ENCODE peak calls at places on chromosome 2, in six cellular contexts. D is A549, Q is tibial nerve, I is SK-N-SH, C is K562, L is transverse colon. X is an unnamed sample. For H3K9me3, the result is how much of the 10 kb centered on the place peaks cover.

GRCh38 chr2:170822292-170822884 is 5.7 kb downstream of the GAD1 start:
- DNase-seq in Q (no peak), L (no peak), C (no peak), D (no peak), I (peak), X (no peak)

GRCh38 chr2:135916232-135916631 is 40.0 kb upstream of the MCM6 start:
- DNase-seq in D (peak), L (no peak), I (peak), Q (no peak), C (no peak), X (no peak)

GRCh38 chr2:225270861-225271260 is 128.6 kb upstream of the NYAP2 start:
- DNase-seq in Q (no peak), C (peak), L (no peak), D (peak), I (peak), X (no peak)

GRCh38 chr2:232276739-232277313 is 101.7 kb upstream of the ALPP start:
- DNase-seq in D (no peak), L (no peak), C (no peak), Q (no peak), I (no peak), X (no peak)

GRCh38 chr2:102801858-102802699 is 40.2 kb downstream of the TMEM182 start:
- DNase-seq in D (no peak), I (no peak), Q (no peak), L (no peak), C (no peak), X (no peak)

GRCh38 chr2:131105950-131106801 is 1.0 kb downstream of the PLEKHB2 start:
- DNase-seq in D (peak), L (peak), I (peak), C (peak), Q (no peak), X (peak)

GRCh38 chr2:207479198-207479785 is 50.5 kb upstream of the CREB1 start:
- DNase-seq in D (no peak), I (no peak), L (no peak), C (no peak), Q (no peak), X (no peak)

GRCh38 chr2:237858294-237859081 is 935 bp upstream of the RAMP1 start:
- DNase-seq in C (peak), D (peak), Q (peak), L (peak), I (peak), X (no peak)

GRCh38 chr2:157874997-157875719 is 972 bp downstream of the ACVR1 start:
- DNase-seq in C (peak), Q (no peak), D (no peak), L (peak), I (peak), X (peak)

GRCh38 chr2:215841175-215841816 is 172.1 kb downstream of the MREG start:
- DNase-seq in C (no peak), D (no peak), Q (peak), L (peak), I (no peak), X (no peak)

GRCh38 chr2:183371545-183371944 is 247.3 kb downstream of the NUP35 start:
- DNase-seq in Q (no peak), I (no peak), D (no peak), C (no peak), L (no peak), X (no peak)

GRCh38 chr2:172232638-172233253 is 130.0 kb upstream of the DLX2 start:
- DNase-seq in L (no peak), I (no peak), D (no peak), Q (no peak), C (no peak), X (no peak)

GRCh38 chr2:8197101-8197500 is 484.8 kb upstream of the ID2 start:
- DNase-seq in C (no peak), Q (no peak), I (no peak), D (no peak), L (no peak), X (no peak)

GRCh38 chr2:68741805-68742306 is 7.2 kb downstream of the ARHGAP25 start:
- DNase-seq in I (no peak), D (no peak), L (no peak), C (no peak), Q (no peak), X (no peak)

GRCh38 chr2:133972786-133973185 is 281.1 kb upstream of the MGAT5 start:
- DNase-seq in L (no peak), C (no peak), D (no peak), Q (peak), I (no peak), X (no peak)

GRCh38 chr2:148130571-148130970 is 109.7 kb downstream of the MBD5 start:
- DNase-seq in Q (no peak), L (no peak), D (peak), I (no peak), C (no peak), X (no peak)

GRCh38 chr2:57371186-57371585 is 675.4 kb upstream of the VRK2 start:
- DNase-seq in Q (no peak), L (no peak), I (no peak), C (no peak), D (no peak), X (no peak)

GRCh38 chr2:119784876-119785275 is 25.2 kb downstream of the PTPN4 start:
- DNase-seq in I (no peak), L (no peak), C (no peak), D (no peak), Q (no peak), X (no peak)

GRCh38 chr2:119786312-119786711 is 26.6 kb downstream of the PTPN4 start:
- DNase-seq in I (no peak), L (no peak), C (no peak), D (no peak), Q (no peak), X (no peak)

GRCh38 chr2:119792907-119793312 is 33.2 kb downstream of the PTPN4 start:
- DNase-seq in C (no peak), I (no peak), D (no peak), L (no peak), Q (no peak), X (no peak)

GRCh38 chr2:119790466-119790865 is 30.7 kb downstream of the PTPN4 start:
- DNase-seq in L (no peak), Q (no peak), I (no peak), C (no peak), D (no peak), X (no peak)

GRCh38 chr2:119788751-119789150 is 29.0 kb downstream of the PTPN4 start:
- DNase-seq in D (no peak), L (no peak), C (no peak), I (no peak), Q (no peak), X (no peak)
- H3K9me3 ChIP-seq in D (under half), L (under half), C (under half), I (under half), Q (under half), X (under half)

GRCh38 chr2:23465982-23466381 is 81.0 kb downstream of the KLHL29 start:
- DNase-seq in Q (no peak), L (no peak), D (no peak), C (no peak), I (no peak), X (no peak)
- TF ChIP-seq EP300 in Q (peak), L (no peak), D (no peak), C (no peak), I (no peak), X (peak)

GRCh38 chr2:13585732-13586131 is 869.0 kb downstream of the TRIB2 start:
- DNase-seq in Q (no peak), D (no peak), C (no peak), I (no peak), L (no peak), X (no peak)

GRCh38 chr2:13584020-13584419 is 867.3 kb downstream of the TRIB2 start:
- DNase-seq in D (no peak), C (no peak), I (no peak), Q (no peak), L (no peak), X (no peak)

GRCh38 chr2:13583609-13584008 is 866.9 kb downstream of the TRIB2 start:
- DNase-seq in Q (no peak), I (no peak), C (no peak), L (no peak), D (no peak), X (no peak)

GRCh38 chr2:13578547-13578946 is 861.8 kb downstream of the TRIB2 start:
- DNase-seq in C (no peak), Q (no peak), I (no peak), D (no peak), L (no peak), X (no peak)

DNA sequence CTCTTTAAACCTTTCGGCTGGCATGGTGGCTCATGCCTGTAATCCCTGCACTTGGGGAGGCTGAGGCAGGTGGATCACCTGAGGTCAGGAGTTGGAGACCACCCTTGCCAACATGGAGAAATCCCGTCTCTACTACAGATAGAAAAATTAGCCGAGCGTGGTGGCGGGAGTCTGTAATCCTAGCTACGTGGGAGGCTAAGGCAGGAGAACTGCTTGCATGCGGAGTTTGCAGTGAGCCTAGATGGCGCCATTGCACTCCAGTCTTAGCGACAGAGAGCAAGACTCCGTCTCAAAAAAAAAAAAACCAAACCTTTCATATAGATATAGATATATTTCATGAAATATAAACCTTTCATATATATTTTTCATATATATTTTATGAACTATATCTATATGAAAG is 864.7 kb downstream of the TRIB2 start:
- DNase-seq in I (no peak), D (no peak), C (no peak), Q (no peak), L (no peak), X (no peak)
- H3K9me3 ChIP-seq in I (under half), D (under half), C (under half), Q (under half), L (under half), X (under half)

GRCh38 chr2:126722081-126722480 is 66.1 kb downstream of the GYPC start:
- DNase-seq in I (peak), D (no peak), C (no peak), L (no peak), Q (no peak), X (peak)

GRCh38 chr2:126719191-126720030 is 63.5 kb downstream of the GYPC start:
- DNase-seq in C (no peak), D (no peak), L (no peak), Q (no peak), I (peak), X (no peak)

GRCh38 chr2:126722546-126722945 is 66.6 kb downstream of the GYPC start:
- DNase-seq in C (no peak), L (no peak), D (no peak), I (peak), Q (no peak), X (peak)

GRCh38 chr2:126720031-126720368 is 64.0 kb downstream of the GYPC start:
- DNase-seq in D (no peak), L (no peak), Q (no peak), C (no peak), I (no peak), X (no peak)

GRCh38 chr2:126720647-126721046 is 64.7 kb downstream of the GYPC start:
- DNase-seq in Q (no peak), L (no peak), C (no peak), D (no peak), I (no peak), X (no peak)
- TF ChIP-seq EP300 in Q (no peak), L (no peak), C (no peak), D (no peak), I (no peak), X (no peak)

DNA sequence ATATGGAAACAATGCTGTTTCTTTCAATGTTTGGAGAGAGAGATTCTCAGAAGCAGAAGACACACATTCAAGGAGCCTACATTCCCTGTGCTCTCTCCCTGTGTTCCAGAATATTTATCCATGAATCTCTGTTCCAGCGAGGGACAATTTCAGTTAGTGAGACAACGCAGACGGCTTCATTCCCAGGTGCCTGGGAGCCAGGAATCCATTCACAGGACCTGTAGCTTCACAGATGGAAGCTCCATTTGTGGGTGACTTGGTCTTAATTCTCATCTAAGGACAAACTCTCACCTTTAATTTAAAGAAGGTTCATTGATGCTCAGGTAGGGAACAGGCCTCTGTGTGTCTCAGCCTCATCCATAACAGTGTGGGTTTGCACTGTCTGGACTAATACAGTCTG is 1156.6 kb downstream of the RPIA start:
- DNase-seq in D (no peak), Q (no peak), L (no peak), I (no peak), C (peak), X (no peak)
- H3K9me3 ChIP-seq in D (under half), Q (under half), L (under half), I (under half), C (under half), X (under half)

GRCh38 chr2:120239488-120240287 is 13.0 kb upstream of the RALB start:
- DNase-seq in C (no peak), D (peak), I (no peak), Q (no peak), L (peak), X (no peak)
- TF ChIP-seq EP300 in C (no peak), D (no peak), I (no peak), Q (no peak), L (no peak), X (no peak)

GRCh38 chr2:116510117-116510671 is 1304.3 kb upstream of the DDX18 start:
- DNase-seq in C (no peak), L (no peak), Q (no peak), I (peak), D (no peak), X (no peak)

GRCh38 chr2:116517936-116518335 is 1296.6 kb upstream of the DDX18 start:
- DNase-seq in C (no peak), L (no peak), I (no peak), D (no peak), Q (no peak), X (no peak)

GRCh38 chr2:116511426-116511825 is 1303.1 kb upstream of the DDX18 start:
- DNase-seq in D (no peak), I (no peak), L (no peak), Q (no peak), C (no peak), X (no peak)

DNA sequence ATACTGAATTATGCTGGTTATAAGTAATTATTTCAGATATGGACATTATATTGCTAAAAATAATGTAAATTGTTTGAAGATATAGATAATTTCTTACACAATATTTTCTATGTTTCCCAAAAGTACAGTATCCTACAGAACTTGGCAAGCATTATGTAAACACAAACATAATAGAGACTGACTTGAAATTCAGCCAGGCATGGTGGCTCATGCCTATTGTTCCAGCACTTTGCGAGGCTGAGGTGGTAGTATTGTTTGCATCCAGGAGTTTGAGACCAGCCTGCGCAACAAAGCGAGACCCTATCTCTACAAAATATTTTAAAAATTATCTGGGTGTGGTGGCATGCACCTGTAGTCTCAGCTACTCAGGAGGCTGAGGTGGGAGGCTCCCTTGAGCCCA is 1300.5 kb upstream of the DDX18 start:
- DNase-seq in D (no peak), I (no peak), Q (no peak), C (no peak), L (no peak), X (no peak)
- H3K9me3 ChIP-seq in D (under half), I (under half), Q (under half), C (under half), L (under half), X (under half)

GRCh38 chr2:116980354-116980753 is 834.1 kb upstream of the DDX18 start:
- DNase-seq in C (no peak), I (no peak), Q (no peak), L (no peak), D (no peak), X (no peak)

GRCh38 chr2:116975580-116975979 is 838.9 kb upstream of the DDX18 start:
- DNase-seq in Q (no peak), I (no peak), D (no peak), C (no peak), L (no peak), X (no peak)

DNA sequence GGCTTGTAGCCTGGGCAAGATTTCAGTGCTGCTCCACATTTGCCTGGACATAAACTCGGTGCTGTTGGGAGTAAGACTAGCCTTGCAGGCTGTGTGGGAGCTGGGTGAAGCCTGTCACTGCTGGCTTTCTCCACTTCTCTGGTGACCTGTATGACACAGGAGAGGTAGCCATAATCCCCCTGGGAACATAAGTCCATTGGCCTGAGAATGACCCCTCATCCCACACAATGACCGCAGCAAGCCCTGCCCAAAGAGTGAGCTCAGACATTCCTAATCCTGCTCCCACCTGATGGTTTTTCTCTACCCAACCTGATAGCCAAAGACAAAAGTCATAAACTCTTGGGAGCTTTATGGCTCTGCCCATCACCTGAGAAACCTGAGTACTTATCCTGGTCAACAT is 834.5 kb upstream of the DDX18 start:
- DNase-seq in L (no peak), Q (no peak), D (no peak), C (no peak), I (no peak), X (no peak)
- TF ChIP-seq EP300 in L (no peak), Q (no peak), D (no peak), C (no peak), I (no peak), X (no peak)